ENCODE peak calls at places on chromosomes 4 and X, in six cellular contexts. Z is WERI-Rb-1, W is fibroblast of mammary gland, M is GM10248, A is astrocyte, O is cardiac muscle cell. C is an unnamed sample.

GRCh38 chr4:27692868-27693634 is 832.4 kb downstream of the STIM2 start:
- DNase-seq in Z (no peak), W (no peak), M (no peak), A (no peak), O (no peak), C (no peak)

GRCh38 chrX:15343075-15343476 is 7.8 kb upstream of the PIGA start:
- DNase-seq in Z (no peak), W (peak; percentile 76), M (no peak), A (no peak), O (no peak), C (no peak)

GRCh38 chr4:1712216-1713002 is at the start of gene SLBP:
- DNase-seq in Z (peak; percentile 99), W (peak; percentile 86), M (peak; percentile 98), A (peak; percentile 85), O (peak; percentile 93), C (peak; percentile 86)

GRCh38 chr4:118237531-118237930 is 115.3 kb downstream of the PRSS12 start:
- DNase-seq in Z (no peak), W (no peak), M (no peak), A (no peak), O (no peak), C (no peak)

GRCh38 chr4:186144180-186144579 is 39.7 kb downstream of the FAM149A start:
- DNase-seq in Z (peak; percentile 54), W (peak; percentile 40), M (no peak), A (peak; percentile 52), O (peak; percentile 43), C (peak; percentile 61)

GRCh38 chr4:3314706-3315260 is 22.0 kb downstream of the RGS12 start:
- DNase-seq in Z (no peak), W (no peak), M (no peak), A (no peak), O (no peak), C (no peak)

GRCh38 chrX:103586314-103586646 is 965 bp downstream of the TCEAL4 start:
- DNase-seq in Z (no peak), W (no peak), M (no peak), A (no peak), O (no peak), C (no peak)

GRCh38 chr4:183264614-183265013 is 55.5 kb downstream of the CLDN22 start:
- DNase-seq in Z (no peak), W (peak; percentile 32), M (no peak), A (peak; percentile 62), O (no peak), C (no peak)

GRCh38 chr4:65661469-65661868 is 8.8 kb downstream of the EPHA5 start:
- DNase-seq in Z (no peak), W (no peak), M (no peak), A (peak; percentile 27), O (no peak), C (no peak)

GRCh38 chrX:21985332-21985777 is 44.8 kb downstream of the SMS start:
- DNase-seq in Z (peak; percentile 65), W (peak; percentile 85), M (peak; percentile 66), A (peak; percentile 51), O (peak; percentile 82), C (peak; percentile 54)

GRCh38 chr4:70741872-70742271 is 20.1 kb downstream of the RUFY3 start:
- DNase-seq in Z (no peak), W (no peak), M (no peak), A (peak; percentile 49), O (no peak), C (no peak)

GRCh38 chr4:170666909-170667308 is 577.2 kb upstream of the AADAT start:
- DNase-seq in Z (no peak), W (no peak), M (no peak), A (no peak), O (no peak), C (no peak)

GRCh38 chr4:22237155-22237751 is 278.6 kb downstream of the ADGRA3 start:
- DNase-seq in Z (peak; percentile 68), W (peak; percentile 8), M (no peak), A (no peak), O (peak; percentile 47), C (peak; percentile 80)

GRCh38 chr4:100968046-100968445 is 379.3 kb downstream of the PPP3CA start:
- DNase-seq in Z (no peak), W (no peak), M (no peak), A (no peak), O (no peak), C (no peak)

GRCh38 chrX:154093965-154094364 is 3.6 kb downstream of the MECP2 start:
- DNase-seq in Z (no peak), W (no peak), M (no peak), A (no peak), O (no peak), C (no peak)

GRCh38 chrX:73267206-73267605 is 52.6 kb upstream of the NAP1L2 start:
- DNase-seq in Z (no peak), W (no peak), M (no peak), A (no peak), O (no peak), C (no peak)

GRCh38 chr4:167221074-167221473 is 13.2 kb downstream of the SPOCK3 start:
- DNase-seq in Z (no peak), W (no peak), M (no peak), A (no peak), O (no peak), C (no peak)

GRCh38 chrX:13868481-13869040 is 51.7 kb upstream of the GPM6B start:
- DNase-seq in Z (no peak), W (peak; percentile 85), M (no peak), A (peak; percentile 36), O (no peak), C (no peak)

GRCh38 chr4:56651071-56651384 is 30.1 kb downstream of the HOPX start:
- DNase-seq in Z (no peak), W (no peak), M (no peak), A (no peak), O (no peak), C (no peak)

GRCh38 chr4:56648245-56649151 is 32.6 kb downstream of the HOPX start:
- DNase-seq in Z (no peak), W (peak; percentile 51), M (no peak), A (no peak), O (no peak), C (no peak)

GRCh38 chr4:56653461-56654237 is 27.4 kb downstream of the HOPX start:
- DNase-seq in Z (no peak), W (no peak), M (no peak), A (no peak), O (no peak), C (no peak)

GRCh38 chr4:56649445-56650258 is 31.4 kb downstream of the HOPX start:
- DNase-seq in Z (no peak), W (no peak), M (no peak), A (no peak), O (no peak), C (no peak)

DNA sequence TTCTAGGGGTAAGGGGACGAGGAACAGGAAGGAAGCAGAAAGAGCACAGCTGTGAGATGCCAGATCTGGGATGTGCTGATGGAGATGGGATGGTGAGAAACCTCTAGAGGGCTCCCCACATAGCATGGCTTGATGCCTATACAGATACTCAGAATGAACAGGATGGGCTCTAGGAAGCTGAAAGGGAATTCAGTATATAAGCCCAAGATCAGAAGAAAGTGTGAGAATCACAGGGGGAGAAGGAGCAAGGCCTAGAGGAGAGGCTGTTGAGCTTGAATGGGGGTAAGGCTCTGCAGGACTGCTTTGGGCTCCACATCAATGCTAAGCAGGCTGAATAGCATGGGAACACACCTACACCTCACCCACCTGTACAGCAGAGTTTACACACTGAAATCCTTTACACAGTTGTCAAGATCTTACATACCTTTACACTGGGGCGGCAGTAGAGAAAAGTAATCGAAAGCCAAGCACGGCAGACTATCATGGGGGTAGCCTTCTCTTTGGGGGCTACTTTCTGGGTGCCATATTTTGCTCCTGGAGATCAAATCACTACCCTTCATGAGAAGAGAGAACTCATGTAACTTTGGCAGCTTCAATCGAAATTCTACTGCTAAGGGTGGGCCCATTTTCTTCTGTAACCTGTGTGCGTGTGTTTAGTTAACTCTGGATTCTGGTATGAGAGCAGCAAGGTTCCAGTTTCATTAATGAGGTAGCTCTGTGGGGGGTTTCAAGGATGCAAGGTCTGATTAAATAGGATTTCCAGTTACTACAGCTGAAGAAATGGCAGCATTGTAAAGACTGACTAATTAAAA is 30.6 kb downstream of the HOPX start:
- DNase-seq in Z (no peak), W (no peak), M (no peak), A (no peak), O (no peak), C (no peak)
- TF ChIP-seq CTCF in Z (peak; percentile 35), W (no peak), M (no peak), A (no peak), O (no peak), C (no peak)

GRCh38 chr4:120672558-120673147 is 249.9 kb downstream of the PRDM5 start:
- DNase-seq in Z (no peak), W (no peak), M (no peak), A (peak; percentile 37), O (no peak), C (no peak)
- TF ChIP-seq CTCF in Z (no peak), W (no peak), M (no peak), A (no peak), O (no peak), C (no peak)

DNA sequence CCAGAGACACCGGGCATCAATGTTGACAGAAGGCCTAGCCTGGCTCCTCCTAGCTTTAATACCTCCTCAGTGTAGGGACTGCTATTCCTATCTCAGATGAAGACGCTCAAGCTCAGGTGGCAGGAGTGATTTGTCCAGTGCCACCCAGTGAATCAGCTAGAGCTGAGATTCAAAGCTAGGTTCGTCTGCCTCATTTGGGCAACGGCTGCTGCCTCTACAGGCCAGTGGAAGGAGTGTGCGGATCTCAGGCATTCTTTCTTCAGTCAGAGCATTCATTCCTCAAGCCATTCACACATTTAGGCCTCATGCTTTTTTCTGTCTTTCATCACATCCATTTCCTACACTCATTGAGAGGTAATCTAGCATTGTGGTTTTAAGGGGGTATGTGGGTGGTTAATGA is 7.3 kb downstream of the TSR2 start:
- DNase-seq in Z (no peak), W (peak; percentile 11), M (no peak), A (peak; percentile 10), O (peak; percentile 5), C (no peak)
- TF ChIP-seq CTCF in Z (peak; percentile 42), W (peak; percentile 5), M (no peak), A (peak; percentile 6), O (peak; percentile 26), C (no peak)

GRCh38 chr4:138216272-138216867 is 25.8 kb downstream of the SLC7A11 start:
- DNase-seq in Z (no peak), W (no peak), M (no peak), A (no peak), O (no peak), C (no peak)
- TF ChIP-seq CTCF in Z (no peak), W (no peak), M (no peak), A (no peak), O (no peak), C (no peak)

GRCh38 chr4:90799895-90800294 is 672.7 kb downstream of the CCSER1 start:
- DNase-seq in Z (no peak), W (no peak), M (no peak), A (no peak), O (no peak), C (no peak)
- TF ChIP-seq CTCF in Z (no peak), W (no peak), M (no peak), A (no peak), O (no peak), C (no peak)

C was measured in glutamatergic neuron.